ENCODE peak calls at places on chromosomes 16 and 17, in seven cellular contexts. K is H9, Q is thoracic aorta, H is amniotic stem cell, Y is globus pallidus, X is H54, M is testis. W is an unnamed sample.

GRCh38 chr17:75063201-75063600 is 16.2 kb downstream of the KCTD2 start:
- DNase-seq in K (no peak), Q (no peak), H (no peak), Y (no peak), X (no peak), M (no peak), W (no peak)

GRCh38 chr17:80129006-80129565 is 17.8 kb downstream of the EIF4A3 start:
- DNase-seq in K (no peak), Q (no peak), H (no peak), Y (no peak), X (no peak), M (no peak), W (no peak)

GRCh38 chr17:6470751-6471521 is 26.7 kb downstream of the PIMREG start:
- DNase-seq in K (no peak), Q (no peak), H (no peak), Y (no peak), X (peak; percentile 86), M (no peak), W (no peak)

GRCh38 chr16:735982-736453 is 4.8 kb downstream of the CIAO3 start:
- DNase-seq in K (no peak), Q (no peak), H (no peak), Y (no peak), X (no peak), M (no peak), W (no peak)

GRCh38 chr16:4064950-4065352 is 51.3 kb downstream of the ADCY9 start:
- DNase-seq in K (no peak), Q (no peak), H (no peak), Y (no peak), X (no peak), M (no peak), W (no peak)

GRCh38 chr17:39002991-39003715 is 36.0 kb upstream of the FBXO47 start:
- DNase-seq in K (no peak), Q (no peak), H (no peak), Y (peak; percentile 31), X (no peak), M (peak; percentile 60), W (no peak)

GRCh38 chr16:50036426-50036825 is 11.4 kb downstream of the CNEP1R1 start:
- DNase-seq in K (no peak), Q (no peak), H (no peak), Y (no peak), X (no peak), M (no peak), W (no peak)

GRCh38 chr16:75114179-75114945 is 2.2 kb downstream of the LDHD start:
- DNase-seq in K (peak; percentile 46), Q (no peak), H (no peak), Y (no peak), X (no peak), M (no peak), W (no peak)

GRCh38 chr17:65057520-65058075 is 1.1 kb upstream of the GNA13 start:
- DNase-seq in K (no peak), Q (no peak), H (no peak), Y (no peak), X (no peak), M (no peak), W (no peak)

GRCh38 chr17:740240-741055 is 8.1 kb downstream of the TLCD3A start:
- DNase-seq in K (no peak), Q (no peak), H (no peak), Y (peak; percentile 37), X (no peak), M (no peak), W (no peak)

GRCh38 chr17:43338886-43339516 is 59.8 kb upstream of the ARL4D start:
- DNase-seq in K (peak; percentile 78), Q (no peak), H (peak; percentile 25), Y (peak; percentile 82), X (no peak), M (peak; percentile 89), W (no peak)

GRCh38 chr16:70805787-70806186 is 4.8 kb upstream of the VAC14 start:
- DNase-seq in K (no peak), Q (no peak), H (no peak), Y (no peak), X (peak; percentile 59), M (no peak), W (no peak)

GRCh38 chr17:10614536-10615155 is 42.5 kb downstream of the MYH3 start:
- DNase-seq in K (peak; percentile 86), Q (no peak), H (no peak), Y (peak; percentile 26), X (peak; percentile 27), M (peak; percentile 68), W (no peak)

GRCh38 chr17:57612202-57613071 is 132.7 kb downstream of the CCDC182 start:
- DNase-seq in K (peak; percentile 77), Q (no peak), H (no peak), Y (no peak), X (no peak), M (no peak), W (no peak)

GRCh38 chr16:58128721-58129096 is 472 bp downstream of the CFAP20 start:
- DNase-seq in K (peak; percentile 54), Q (no peak), H (no peak), Y (no peak), X (no peak), M (peak; percentile 26), W (peak; percentile 14)

GRCh38 chr16:67158637-67159600 is 790 bp downstream of the TRADD start:
- DNase-seq in K (peak; percentile 61), Q (no peak), H (no peak), Y (no peak), X (no peak), M (peak; percentile 50), W (peak; percentile 64)

GRCh38 chr17:76914937-76915336 is 46.7 kb downstream of the MGAT5B start:
- DNase-seq in K (no peak), Q (no peak), H (no peak), Y (no peak), X (no peak), M (no peak), W (no peak)

GRCh38 chr17:68542698-68543463 is 30.7 kb downstream of the PRKAR1A start:
- DNase-seq in K (no peak), Q (no peak), H (no peak), Y (no peak), X (no peak), M (no peak), W (no peak)

GRCh38 chr17:75010683-75011406 is 1.6 kb upstream of the MRPL58 start:
- DNase-seq in K (peak; percentile 75), Q (no peak), H (no peak), Y (no peak), X (no peak), M (no peak), W (no peak)

GRCh38 chr17:59377410-59377809 is 46.0 kb downstream of the YPEL2 start:
- DNase-seq in K (no peak), Q (no peak), H (no peak), Y (no peak), X (peak; percentile 27), M (no peak), W (no peak)

GRCh38 chr17:37135581-37135980 is 186.8 kb downstream of the AATF start:
- DNase-seq in K (no peak), Q (no peak), H (no peak), Y (no peak), X (no peak), M (no peak), W (no peak)

GRCh38 chr17:34366529-34367107 is 3.6 kb upstream of the CCL1 start:
- DNase-seq in K (peak; percentile 20), Q (no peak), H (no peak), Y (no peak), X (no peak), M (no peak), W (no peak)

GRCh38 chr16:29911676-29912010 is 11.4 kb downstream of the ASPHD1 start:
- DNase-seq in K (peak; percentile 44), Q (no peak), H (no peak), Y (no peak), X (no peak), M (no peak), W (no peak)

GRCh38 chr17:59356543-59357218 is 25.2 kb downstream of the YPEL2 start:
- DNase-seq in K (no peak), Q (no peak), H (no peak), Y (no peak), X (no peak), M (no peak), W (no peak)

GRCh38 chr16:162271-162991 is 3.3 kb upstream of the HBM start:
- DNase-seq in K (no peak), Q (no peak), H (no peak), Y (no peak), X (no peak), M (no peak), W (no peak)

GRCh38 chr16:31695667-31696066 is 168.0 kb downstream of the AHSP start:
- DNase-seq in K (no peak), Q (no peak), H (no peak), Y (no peak), X (no peak), M (no peak), W (no peak)

GRCh38 chr17:31997005-31997404 is 10.2 kb upstream of the LRRC37B start:
- DNase-seq in K (no peak), Q (no peak), H (no peak), Y (no peak), X (no peak), M (no peak), W (no peak)

GRCh38 chr17:49590874-49591273 is 15.2 kb downstream of the NXPH3 start:
- DNase-seq in K (no peak), Q (no peak), H (no peak), Y (no peak), X (no peak), M (no peak), W (no peak)

GRCh38 chr17:4998027-4998665 is 396 bp downstream of the KIF1C start:
- DNase-seq in K (peak; percentile 72), Q (no peak), H (no peak), Y (no peak), X (peak; percentile 57), M (peak; percentile 32), W (no peak)

GRCh38 chr17:19239544-19239943 is 2.4 kb downstream of the EPN2 start:
- DNase-seq in K (no peak), Q (no peak), H (no peak), Y (peak; percentile 63), X (no peak), M (peak; percentile 36), W (no peak)

GRCh38 chr17:47990962-47991731 is 20.2 kb downstream of the CDK5RAP3 start:
- DNase-seq in K (peak; percentile 77), Q (no peak), H (no peak), Y (no peak), X (no peak), M (no peak), W (no peak)

GRCh38 chr16:15996432-15997109 is 47.2 kb downstream of the ABCC1 start:
- DNase-seq in K (no peak), Q (no peak), H (no peak), Y (no peak), X (peak; percentile 79), M (peak; percentile 23), W (peak; percentile 88)

GRCh38 chr17:75109407-75110236 is at the start of gene ARMC7:
- DNase-seq in K (peak; percentile 95), Q (peak; percentile 32), H (no peak), Y (peak; percentile 76), X (peak; percentile 98), M (peak; percentile 93), W (peak; percentile 78)

GRCh38 chr16:2196162-2196980 is at the start of gene CASKIN1:
- DNase-seq in K (no peak), Q (no peak), H (no peak), Y (no peak), X (no peak), M (no peak), W (no peak)

GRCh38 chr16:29961479-29962343 is at the start of gene TMEM219:
- DNase-seq in K (peak; percentile 89), Q (peak; percentile 55), H (peak; percentile 75), Y (peak; percentile 93), X (peak; percentile 94), M (peak; percentile 93), W (peak; percentile 89)

GRCh38 chr17:10119203-10120112 is 78.9 kb downstream of the GAS7 start:
- DNase-seq in K (peak; percentile 91), Q (no peak), H (no peak), Y (no peak), X (no peak), M (no peak), W (peak; percentile 43)

W was measured in SW 1271.